ENCODE peak calls at places on chromosome 15, in four cellular contexts. A is HepG2, C is SK-N-SH, K is GM12878. Q is an unnamed sample.
A peak's percentile ranks its signal among the peaks of the same experiment; 100 is the strongest.

GRCh38 chr15:67613708-67614107 is 71.2 kb downstream of the MAP2K5 start:
- DNase-seq in A (no peak), C (no peak), K (no peak), Q (peak; percentile 22)

GRCh38 chr15:80709542-80709941 is 14.4 kb downstream of the ABHD17C start:
- DNase-seq in C (no peak), A (no peak), K (no peak), Q (no peak)

GRCh38 chr15:100043732-100044131 is 298.0 kb downstream of the ADAMTS17 start:
- DNase-seq in A (no peak), K (no peak), C (no peak), Q (no peak)

GRCh38 chr15:93664180-93664951 is 567.0 kb upstream of the MCTP2 start:
- DNase-seq in K (no peak), C (no peak), A (no peak), Q (no peak)

GRCh38 chr15:73105064-73105463 is 52.8 kb downstream of the NEO1 start:
- DNase-seq in C (no peak), K (no peak), A (peak; percentile 64), Q (no peak)

GRCh38 chr15:32641517-32642059 is at the start of gene SCG5:
- DNase-seq in C (peak; percentile 67), K (no peak), A (no peak), Q (no peak)

GRCh38 chr15:43316007-43316968 is 14.1 kb downstream of the LCMT2 start:
- DNase-seq in A (no peak), C (no peak), K (no peak), Q (no peak)

GRCh38 chr15:37125143-37125542 is 24.8 kb upstream of the MEIS2 start:
- DNase-seq in A (no peak), K (no peak), C (no peak), Q (no peak)

GRCh38 chr15:56718560-56718959 is 14.7 kb downstream of the ZNF280D start:
- DNase-seq in A (no peak), C (no peak), K (no peak), Q (no peak)

GRCh38 chr15:82530606-82531379 is 9.5 kb downstream of the RPS17 start:
- DNase-seq in A (peak; percentile 67), C (peak; percentile 82), K (peak; percentile 55), Q (peak; percentile 86)

GRCh38 chr15:92899910-92900711 is at the start of gene CHD2:
- DNase-seq in K (peak; percentile 82), C (peak; percentile 84), A (peak; percentile 91), Q (peak; percentile 96)

GRCh38 chr15:98667521-98668179 is 19.3 kb downstream of the IGF1R start:
- DNase-seq in A (no peak), K (no peak), C (no peak), Q (no peak)

GRCh38 chr15:80514071-80514780 is 110.0 kb downstream of the ARNT2 start:
- DNase-seq in A (no peak), C (no peak), K (no peak), Q (no peak)

GRCh38 chr15:94671845-94672524 is 440.6 kb downstream of the MCTP2 start:
- DNase-seq in A (no peak), K (no peak), C (no peak), Q (no peak)

GRCh38 chr15:43204016-43204901 is 16.6 kb downstream of the EPB42 start:
- DNase-seq in C (peak; percentile 70), K (no peak), A (peak; percentile 53), Q (peak; percentile 38)

GRCh38 chr15:92900712-92901052 is 558 bp downstream of the CHD2 start:
- DNase-seq in C (no peak), A (no peak), K (no peak), Q (no peak)

GRCh38 chr15:28147827-28148226 is 48.7 kb upstream of the OCA2 start:
- DNase-seq in A (no peak), C (no peak), K (no peak), Q (no peak)

GRCh38 chr15:79378394-79379158 is 53.6 kb upstream of the MINAR1 start:
- DNase-seq in K (no peak), C (no peak), A (no peak), Q (peak; percentile 17)

GRCh38 chr15:98506172-98506571 is 142.2 kb upstream of the IGF1R start:
- DNase-seq in K (no peak), C (no peak), A (no peak), Q (no peak)

GRCh38 chr15:27498700-27499099 is 527.7 kb downstream of the GABRG3 start:
- DNase-seq in C (no peak), A (no peak), K (no peak), Q (no peak)

GRCh38 chr15:73601449-73602425 is 31.5 kb downstream of the NPTN start:
- DNase-seq in A (peak; percentile 33), K (no peak), C (no peak), Q (peak; percentile 42)

GRCh38 chr15:39232512-39232911 is 348.4 kb upstream of the THBS1 start:
- DNase-seq in K (no peak), A (no peak), C (peak; percentile 7), Q (peak; percentile 6)

GRCh38 chr15:39230917-39231285 is 350.0 kb upstream of the THBS1 start:
- DNase-seq in K (no peak), C (no peak), A (no peak), Q (no peak)

GRCh38 chr15:39228889-39229288 is 352.0 kb upstream of the THBS1 start:
- DNase-seq in C (no peak), K (no peak), A (no peak), Q (no peak)

GRCh38 chr15:39227001-39227400 is 353.9 kb upstream of the THBS1 start:
- DNase-seq in C (no peak), A (no peak), K (no peak), Q (no peak)

DNA sequence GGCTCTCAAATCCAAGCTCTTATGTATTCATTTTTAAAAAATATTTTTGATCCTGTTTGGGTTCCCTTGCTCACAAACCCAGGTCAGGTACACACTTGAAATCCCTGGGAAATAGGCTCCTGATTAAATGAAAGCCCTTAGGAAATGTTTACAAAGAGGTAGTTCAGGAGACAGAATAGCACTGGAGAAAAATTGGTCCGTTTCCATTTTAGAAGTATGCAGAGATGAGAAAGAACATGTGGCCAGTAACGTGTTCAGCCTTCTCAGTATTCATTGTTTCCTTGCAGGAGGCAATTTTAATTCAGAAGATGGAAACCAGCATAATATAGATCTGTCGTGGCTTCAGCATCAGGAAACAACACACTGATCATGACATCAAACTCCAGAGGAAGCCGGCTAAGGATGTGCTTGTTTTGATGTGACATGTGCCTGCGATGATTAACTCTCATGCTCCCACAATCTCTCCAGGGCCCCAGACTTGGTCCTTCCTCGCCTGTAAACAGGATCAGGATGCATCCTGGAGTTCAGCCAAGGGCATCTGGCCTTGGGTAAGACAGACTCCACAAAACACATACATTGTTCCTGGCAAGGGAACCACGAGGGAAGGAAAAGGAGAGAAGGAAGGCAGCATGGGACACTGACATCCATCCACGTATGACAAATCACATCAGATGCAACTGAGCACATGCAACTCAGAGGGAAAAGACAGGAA is 350.5 kb upstream of the THBS1 start:
- DNase-seq in K (no peak), A (no peak), C (peak; percentile 34), Q (no peak)
- TF ChIP-seq PBX3 in K (no peak), A (no peak), C (peak; percentile 66), Q (no peak)

GRCh38 chr15:44718927-44719292 is 7.6 kb downstream of the B2M start:
- DNase-seq in K (no peak), A (no peak), C (no peak), Q (no peak)

GRCh38 chr15:44720460-44721185 is 9.3 kb downstream of the B2M start:
- DNase-seq in K (no peak), C (no peak), A (no peak), Q (no peak)

GRCh38 chr15:44716983-44717602 is 5.8 kb downstream of the B2M start:
- DNase-seq in A (no peak), C (no peak), K (no peak), Q (no peak)

GRCh38 chr15:44718180-44718926 is 7.0 kb downstream of the B2M start:
- DNase-seq in A (no peak), K (no peak), C (no peak), Q (no peak)

GRCh38 chr15:44719293-44719999 is 8.1 kb downstream of the B2M start:
- DNase-seq in K (peak; percentile 91), C (no peak), A (peak; percentile 29), Q (no peak)
- TF ChIP-seq PBX3 in K (peak; percentile 13), C (no peak), A (no peak), Q (no peak)

GRCh38 chr15:88480981-88481380 is 13.5 kb downstream of the MRPS11 start:
- DNase-seq in C (no peak), K (no peak), A (no peak), Q (no peak)

GRCh38 chr15:88479169-88479568 is 11.7 kb downstream of the MRPS11 start:
- DNase-seq in K (no peak), A (no peak), C (no peak), Q (peak; percentile 16)

GRCh38 chr15:88477885-88478284 is 10.4 kb downstream of the MRPS11 start:
- DNase-seq in K (no peak), C (no peak), A (no peak), Q (no peak)

GRCh38 chr15:88477126-88477525 is 9.6 kb downstream of the MRPS11 start:
- DNase-seq in C (no peak), K (no peak), A (no peak), Q (no peak)

DNA sequence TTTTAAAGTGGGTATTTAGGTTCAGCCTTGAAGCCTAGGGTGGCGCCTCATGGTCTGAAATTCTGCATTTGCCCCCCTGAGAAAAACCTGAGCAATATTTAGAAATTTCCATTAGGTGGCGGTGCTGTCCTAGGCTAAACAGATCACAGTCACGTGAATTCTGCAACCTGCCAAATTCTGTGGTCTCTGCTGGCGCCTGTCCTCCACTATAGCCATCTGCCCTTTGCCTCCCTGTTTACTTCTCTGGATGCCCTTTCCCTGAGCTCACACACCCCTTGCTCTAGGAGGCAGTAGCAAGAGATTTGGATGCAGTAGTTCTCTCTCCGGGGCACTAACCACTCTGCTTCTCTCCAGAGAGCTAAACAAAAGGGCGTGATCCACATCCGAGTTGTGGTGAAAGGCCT is 9.1 kb downstream of the MRPS11 start:
- DNase-seq in C (peak; percentile 74), A (peak; percentile 18), K (no peak), Q (peak; percentile 48)
- TF ChIP-seq PBX3 in C (no peak), A (no peak), K (no peak), Q (no peak)

GRCh38 chr15:52651868-52652267 is 27.3 kb downstream of the ATOSA start:
- DNase-seq in A (peak; percentile 80), K (no peak), C (peak; percentile 71), Q (peak; percentile 94)
- TF ChIP-seq PBX3 in A (no peak), K (no peak), C (peak; percentile 22), Q (no peak)

DNA sequence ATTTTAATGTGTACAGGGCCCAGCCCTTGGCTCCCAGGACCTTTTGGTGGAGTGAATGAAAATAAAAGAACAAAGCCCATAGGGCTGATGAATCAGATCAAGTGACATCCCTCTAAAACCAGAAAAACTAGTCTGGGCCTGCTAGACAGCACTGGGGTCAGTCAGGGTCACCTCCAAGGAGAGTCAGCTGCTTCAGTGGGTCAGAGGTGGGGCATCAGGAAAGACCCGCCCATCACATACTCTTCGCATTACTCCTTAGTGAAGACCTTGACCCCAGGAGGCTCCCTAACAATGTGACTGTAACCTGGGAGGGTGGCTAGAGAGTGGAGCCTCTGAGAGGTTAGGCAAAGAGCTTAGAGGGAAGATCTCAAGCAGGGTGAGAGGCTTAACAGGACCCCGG is 12.9 kb downstream of the PPCDC start:
- DNase-seq in K (no peak), C (no peak), A (no peak), Q (peak; percentile 44)
- TF ChIP-seq PBX3 in K (no peak), C (no peak), A (no peak), Q (no peak)

GRCh38 chr15:90664650-90665287 is 52.4 kb upstream of the BLM start:
- DNase-seq in A (peak; percentile 41), C (peak; percentile 85), K (no peak), Q (no peak)
- TF ChIP-seq PBX3 in A (no peak), C (no peak), K (no peak), Q (no peak)